ENCODE peak calls at places on chromosomes 2 and 18, in four cellular contexts. A is HepG2, O is GM12878, M is K562. G is an unnamed sample.
A peak's percentile ranks its signal among the peaks of the same experiment; 100 is the strongest.

GRCh38 chr2:126722081-126722480 is 66.1 kb downstream of the GYPC start:
- DNase-seq in O (no peak), A (no peak), M (no peak), G (no peak)

GRCh38 chr18:75205760-75206109 is 3.2 kb downstream of the PTGR3 start:
- DNase-seq in A (no peak), O (no peak), M (peak; percentile 49), G (no peak)

GRCh38 chr2:204234879-204235278 is 298.3 kb downstream of the ICOS start:
- DNase-seq in M (no peak), A (no peak), O (no peak), G (no peak)

GRCh38 chr2:44740678-44741077 is 200.8 kb upstream of the SIX3 start:
- DNase-seq in M (no peak), O (no peak), A (no peak), G (no peak)

GRCh38 chr2:226387499-226387942 is 412.1 kb downstream of the IRS1 start:
- DNase-seq in M (no peak), A (peak; percentile 75), O (no peak), G (no peak)

GRCh38 chr2:164542584-164543021 is 78.7 kb downstream of the GRB14 start:
- DNase-seq in A (peak; percentile 24), O (no peak), M (no peak), G (no peak)

GRCh38 chr2:237262838-237263771 is 150.9 kb downstream of the COL6A3 start:
- DNase-seq in O (no peak), A (no peak), M (no peak), G (no peak)

GRCh38 chr18:62175521-62175920 is 11.3 kb downstream of the PIGN start:
- DNase-seq in O (no peak), M (no peak), A (no peak), G (no peak)

GRCh38 chr2:60551241-60552095 is 2.0 kb downstream of the BCL11A start:
- DNase-seq in M (no peak), O (no peak), A (no peak), G (peak; percentile 64)

DNA sequence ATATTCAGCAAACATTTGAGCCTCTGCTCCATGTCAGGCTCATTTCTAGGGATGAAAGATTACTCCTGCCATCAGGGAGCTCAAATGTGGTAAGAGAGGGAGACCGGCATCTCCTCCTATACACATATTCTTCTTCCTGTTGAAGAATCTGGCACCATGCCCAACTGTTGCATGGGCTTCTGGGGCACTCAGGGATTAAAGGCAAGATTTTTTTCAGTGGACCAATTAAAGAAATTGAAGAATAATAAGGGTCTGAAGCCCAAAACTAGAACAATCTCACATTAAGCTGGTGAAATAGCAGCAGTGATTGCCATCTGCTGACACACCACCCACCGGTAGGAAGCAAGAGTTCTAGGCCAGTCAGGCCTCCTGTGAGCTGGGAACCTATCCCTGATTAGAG is 145.4 kb upstream of the LYPD6 start:
- DNase-seq in A (no peak), O (no peak), M (no peak), G (no peak)
- TF ChIP-seq BRCA1 in A (no peak), O (no peak), M (no peak), G (no peak)

GRCh38 chr18:36392163-36392887 is 94.8 kb downstream of the FHOD3 start:
- DNase-seq in O (no peak), M (no peak), A (no peak), G (no peak)
- TF ChIP-seq TAF1 in O (no peak), M (no peak), A (no peak), G (no peak)

GRCh38 chr2:43216629-43217028 is 9.8 kb downstream of the ZFP36L2 start:
- DNase-seq in M (no peak), O (no peak), A (no peak), G (no peak)

GRCh38 chr2:43218221-43218549 is 8.2 kb downstream of the ZFP36L2 start:
- DNase-seq in M (no peak), O (no peak), A (no peak), G (no peak)

GRCh38 chr2:43215673-43216255 is 10.6 kb downstream of the ZFP36L2 start:
- DNase-seq in O (no peak), M (no peak), A (no peak), G (no peak)

GRCh38 chr2:43218550-43219382 is 7.6 kb downstream of the ZFP36L2 start:
- DNase-seq in A (peak; percentile 76), M (no peak), O (no peak), G (no peak)

GRCh38 chr2:43217228-43218220 is 8.9 kb downstream of the ZFP36L2 start:
- DNase-seq in M (no peak), O (no peak), A (no peak), G (peak; percentile 82)
- TF ChIP-seq BRCA1 in M (no peak), O (no peak), A (no peak), G (no peak)

DNA sequence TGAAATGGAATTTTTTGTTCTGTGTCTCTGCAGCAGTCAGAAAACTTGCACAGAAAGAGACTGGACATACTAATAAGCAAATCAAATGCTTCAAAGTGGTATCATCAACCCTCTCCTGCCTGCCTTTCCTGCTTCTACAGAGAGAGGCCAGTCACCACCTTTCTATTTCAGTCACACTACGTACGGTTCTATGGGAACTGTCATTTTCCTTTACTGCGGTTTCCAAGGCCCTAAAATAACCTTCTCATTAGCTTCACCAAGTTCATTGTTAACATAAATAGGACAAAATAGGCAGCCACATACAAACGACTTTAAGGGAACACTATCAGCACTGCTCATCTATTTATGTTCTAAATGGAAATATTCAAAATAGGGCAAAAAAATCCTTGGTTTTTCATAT is 86.6 kb downstream of the METTL8 start:
- DNase-seq in A (no peak), M (no peak), O (no peak), G (no peak)
- TF ChIP-seq TAF1 in A (no peak), M (no peak), O (no peak), G (no peak)

DNA sequence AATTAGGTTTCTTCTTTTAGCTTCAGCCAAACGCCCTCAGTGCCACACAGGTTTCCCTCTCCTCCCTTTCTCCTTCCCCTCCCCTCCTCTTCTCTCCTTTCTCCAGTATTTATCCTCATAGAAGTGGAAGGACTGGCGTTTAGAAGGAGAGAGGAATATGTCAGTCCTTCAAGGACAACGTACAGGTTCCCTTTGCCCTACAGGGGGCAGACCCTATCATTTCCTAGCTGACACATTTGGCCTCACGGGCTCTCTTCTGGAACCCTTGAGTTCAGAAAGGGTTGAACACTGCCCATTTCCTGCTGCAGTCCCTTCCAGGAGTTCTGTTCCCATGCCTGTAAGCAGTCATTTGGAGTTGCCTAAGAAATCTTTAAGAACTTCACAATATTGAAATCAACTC is 46.1 kb downstream of the CDCA7 start:
- DNase-seq in M (peak; percentile 49), O (no peak), A (peak; percentile 31), G (no peak)
- TF ChIP-seq BRCA1 in M (no peak), O (no peak), A (no peak), G (no peak)